ENCODE peak calls at places on chromosome 12, in eight cellular contexts. G is AG10803, B is NB4, A is astrocyte of the spinal cord, W is cardiac fibroblast, J is hepatocyte, U is body of pancreas, R is brain microvascular endothelial cell. M is an unnamed sample.

GRCh38 chr12:62210422-62210821 is 49.8 kb upstream of the USP15 start:
- DNase-seq in R (peak), B (peak), U (peak), G (peak), A (peak), J (peak), W (peak), M (peak)

GRCh38 chr12:101563197-101563596 is 31.6 kb upstream of the MYBPC1 start:
- DNase-seq in J (no peak), G (no peak), W (no peak), A (no peak), R (no peak), U (no peak), B (no peak), M (no peak)

GRCh38 chr12:43737646-43738045 is 20.9 kb downstream of the PUS7L start:
- DNase-seq in J (no peak), U (no peak), B (no peak), A (peak), W (peak), R (peak), G (peak), M (peak)

GRCh38 chr12:21472197-21472596 is 29.2 kb downstream of the RECQL start:
- DNase-seq in R (no peak), U (peak), W (no peak), B (no peak), G (no peak), J (no peak), A (no peak), M (peak)

GRCh38 chr12:90909069-90909676 is 45.8 kb downstream of the CCER1 start:
- DNase-seq in G (peak), B (peak), W (peak), U (peak), R (peak), J (peak), A (peak), M (peak)

GRCh38 chr12:114408881-114409795 is 3.2 kb upstream of the TBX5 start:
- DNase-seq in U (peak), B (no peak), A (no peak), J (no peak), W (peak), G (peak), R (no peak), M (peak)

GRCh38 chr12:44015333-44015941 is 179.6 kb downstream of the TMEM117 start:
- DNase-seq in G (peak), R (peak), B (peak), W (peak), U (no peak), A (peak), J (peak), M (peak)

GRCh38 chr12:58914457-58914856 is 5.8 kb downstream of the LRIG3 start:
- DNase-seq in U (no peak), G (no peak), A (no peak), R (no peak), W (no peak), B (no peak), J (no peak), M (no peak)

GRCh38 chr12:47422656-47423055 is 283.2 kb downstream of the RPAP3 start:
- DNase-seq in A (no peak), R (no peak), G (peak), W (no peak), J (no peak), B (no peak), U (no peak), M (peak)

GRCh38 chr12:111076611-111077451 is 156.5 kb upstream of the MYL2 start:
- DNase-seq in U (peak), A (no peak), G (no peak), J (no peak), B (no peak), W (no peak), R (no peak), M (no peak)

GRCh38 chr12:70418101-70418500 is 52.0 kb downstream of the KCNMB4 start:
- DNase-seq in J (no peak), U (no peak), A (no peak), G (peak), R (no peak), W (peak), B (no peak), M (no peak)

GRCh38 chr12:116381744-116382455 is 104.4 kb upstream of the MED13L start:
- DNase-seq in W (peak), U (no peak), G (peak), J (peak), A (peak), R (peak), B (no peak), M (peak)

GRCh38 chr12:49803693-49804450 is 24.3 kb downstream of the NCKAP5L start:
- DNase-seq in G (no peak), W (no peak), R (no peak), U (no peak), B (no peak), A (no peak), J (no peak), M (no peak)

GRCh38 chr12:94207467-94208432 is 59.4 kb downstream of the PLXNC1 start:
- DNase-seq in J (no peak), U (no peak), R (peak), B (no peak), A (peak), G (no peak), W (peak), M (peak)
- H3K4me3 ChIP-seq in J (no peak), U (no peak), R (no peak), B (no peak), A (no peak), G (no peak), W (no peak), M (no peak)

DNA sequence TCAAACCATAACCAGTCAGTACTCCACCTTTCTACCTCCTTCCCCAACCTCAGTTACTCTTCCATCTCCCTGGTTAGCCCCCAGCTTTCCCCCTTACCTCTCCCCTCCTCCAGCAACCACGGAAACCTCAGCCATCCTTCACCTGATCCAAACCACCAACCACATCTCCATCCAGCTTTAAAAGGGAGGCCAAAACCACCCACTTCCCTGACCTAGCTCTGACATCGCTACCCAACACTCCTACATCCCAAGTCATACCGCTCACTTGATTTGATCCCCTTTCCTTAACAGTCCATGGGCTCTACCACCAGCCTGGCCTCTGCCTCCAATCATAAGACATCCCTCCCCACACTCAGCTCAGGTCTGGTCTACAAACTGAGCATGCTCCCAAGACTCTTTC is 1.5 kb downstream of the RAB35 start:
- DNase-seq in G (peak), U (no peak), J (no peak), R (no peak), B (no peak), W (no peak), A (peak), M (no peak)
- TF ChIP-seq CTCF in G (no peak), U (no peak), J (no peak), R (no peak), B (no peak), W (no peak), A (no peak), M (no peak)

GRCh38 chr12:67026847-67027246 is 242.3 kb upstream of the CAND1 start:
- DNase-seq in A (no peak), W (no peak), U (no peak), J (no peak), B (no peak), R (no peak), G (no peak), M (no peak)
- H3K4me3 ChIP-seq in A (no peak), W (no peak), U (no peak), J (no peak), B (no peak), R (no peak), G (no peak), M (no peak)

GRCh38 chr12:51004504-51004903 is 21.7 kb downstream of the SLC11A2 start:
- DNase-seq in A (no peak), W (no peak), R (no peak), J (no peak), U (no peak), G (no peak), B (no peak), M (no peak)
- TF ChIP-seq CTCF in A (no peak), W (no peak), R (no peak), J (no peak), U (no peak), G (no peak), B (no peak), M (no peak)

GRCh38 chr12:7661741-7662140 is 4.0 kb downstream of the APOBEC1 start:
- DNase-seq in R (no peak), A (no peak), J (no peak), U (no peak), G (no peak), W (no peak), B (no peak), M (no peak)
- H3K4me3 ChIP-seq in R (no peak), A (no peak), J (no peak), U (no peak), G (no peak), W (no peak), B (no peak), M (no peak)

GRCh38 chr12:81196595-81196994 is 118.7 kb downstream of the ACSS3 start:
- DNase-seq in A (no peak), U (no peak), G (no peak), W (no peak), B (no peak), J (no peak), R (no peak), M (no peak)
- TF ChIP-seq CTCF in A (no peak), U (no peak), G (no peak), W (no peak), B (no peak), J (no peak), R (no peak), M (no peak)

GRCh38 chr12:68491204-68491960 is 119.3 kb upstream of the RAP1B start:
- DNase-seq in R (no peak), W (no peak), A (no peak), J (no peak), G (no peak), U (no peak), B (no peak), M (no peak)
- H3K4me3 ChIP-seq in R (no peak), W (no peak), A (no peak), J (no peak), G (no peak), U (no peak), B (no peak), M (no peak)

DNA sequence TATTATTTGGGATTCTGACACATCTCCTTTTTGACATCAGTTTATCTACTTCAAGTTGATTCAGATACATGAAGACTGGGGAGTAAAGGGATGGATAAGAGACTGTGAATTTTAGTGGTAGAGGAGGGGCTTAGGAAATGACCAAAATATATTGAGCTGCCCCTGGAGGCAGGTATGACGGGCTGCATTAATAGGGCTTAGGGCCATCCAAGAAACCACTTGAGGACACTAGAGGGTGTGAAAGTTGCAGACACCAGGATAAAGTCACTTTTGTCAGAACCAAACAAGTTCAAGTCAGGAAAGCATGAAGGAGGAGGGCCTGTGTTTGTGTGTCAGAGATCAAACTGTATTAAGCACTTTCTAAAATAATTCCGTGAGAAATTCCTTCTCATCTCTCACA is 137.1 kb downstream of the SLC38A1 start:
- DNase-seq in B (peak), G (peak), W (peak), J (no peak), R (no peak), U (no peak), A (no peak), M (peak)
- TF ChIP-seq CTCF in B (no peak), G (peak), W (no peak), J (no peak), R (peak), U (no peak), A (peak), M (peak)

GRCh38 chr12:81078469-81079196 is 754 bp downstream of the ACSS3 start:
- DNase-seq in R (peak), B (no peak), G (peak), W (peak), U (peak), J (peak), A (peak), M (peak)
- H3K4me3 ChIP-seq in R (peak), B (no peak), G (peak), W (peak), U (peak), J (peak), A (peak), M (peak)